ENCODE peak calls at places on chromosomes 6 and 20, in six cellular contexts. G, D, B, F, K and Q are unnamed samples.

GRCh38 chr6:31717499-31718222 is 2.5 kb downstream of the LY6G6D start:
- DNase-seq in G (peak), D (no peak), B (no peak), F (no peak), K (no peak), Q (no peak)

GRCh38 chr20:25065625-25066338 is 7.8 kb upstream of the ACSS1 start:
- DNase-seq in G (peak), D (no peak), B (peak), F (peak), K (peak), Q (no peak)

GRCh38 chr20:21529863-21530262 is 16.0 kb upstream of the NKX2-2 start:
- DNase-seq in G (no peak), D (no peak), B (no peak), F (no peak), K (no peak), Q (peak)

GRCh38 chr6:113875470-113875869 is 18.3 kb downstream of the MARCKS start:
- DNase-seq in G (no peak), D (no peak), B (no peak), F (no peak), K (no peak), Q (no peak)

GRCh38 chr20:23654722-23655121 is 17.0 kb upstream of the CST3 start:
- DNase-seq in G (no peak), D (no peak), B (no peak), F (no peak), K (no peak), Q (no peak)

GRCh38 chr6:26065952-26066380 is 21.3 kb upstream of the HFE start:
- DNase-seq in G (peak), D (no peak), B (peak), F (peak), K (peak), Q (no peak)

GRCh38 chr6:25292384-25292783 is 13.2 kb downstream of the CARMIL1 start:
- DNase-seq in G (no peak), D (no peak), B (no peak), F (no peak), K (no peak), Q (no peak)

GRCh38 chr6:109034439-109035041 is 60.1 kb downstream of the SESN1 start:
- DNase-seq in G (no peak), D (no peak), B (no peak), F (no peak), K (no peak), Q (no peak)

GRCh38 chr6:12637960-12638641 is 78.5 kb upstream of the PHACTR1 start:
- DNase-seq in G (peak), D (no peak), B (peak), F (peak), K (peak), Q (no peak)

GRCh38 chr6:73640179-73640750 is 13.5 kb downstream of the SLC17A5 start:
- DNase-seq in G (no peak), D (no peak), B (no peak), F (no peak), K (no peak), Q (no peak)

GRCh38 chr6:30573113-30573512 is 1.9 kb downstream of the ABCF1 start:
- DNase-seq in G (peak), D (no peak), B (no peak), F (no peak), K (no peak), Q (no peak)

GRCh38 chr20:43973231-43973630 is 58.6 kb downstream of the TOX2 start:
- DNase-seq in G (no peak), D (no peak), B (no peak), F (no peak), K (no peak), Q (no peak)
- TF ChIP-seq CTCF in G (no peak), D (no peak), B (no peak), F (no peak), K (no peak), Q (no peak)

DNA sequence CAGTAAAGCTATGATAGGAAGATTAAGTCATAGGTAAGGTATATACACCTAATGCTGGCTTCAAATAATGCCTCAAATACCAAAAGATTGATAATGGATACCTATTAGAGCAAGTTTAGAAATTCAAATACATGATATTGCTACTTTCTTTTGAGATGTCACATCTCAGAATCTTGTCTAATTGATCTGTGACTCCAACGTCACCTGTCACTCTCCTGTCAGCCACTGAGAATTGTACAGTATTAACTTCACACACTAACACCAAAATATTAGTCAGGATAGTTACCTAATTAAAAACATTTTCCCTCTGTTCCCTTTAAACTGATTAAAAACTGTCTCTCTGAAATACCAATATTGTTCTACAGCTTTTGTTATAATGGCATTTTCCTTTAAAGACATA is 575.5 kb upstream of the ID4 start:
- DNase-seq in G (no peak), D (no peak), B (no peak), F (no peak), K (no peak), Q (no peak)
- TF ChIP-seq CTCF in G (no peak), D (no peak), B (no peak), F (no peak), K (no peak), Q (no peak)

DNA sequence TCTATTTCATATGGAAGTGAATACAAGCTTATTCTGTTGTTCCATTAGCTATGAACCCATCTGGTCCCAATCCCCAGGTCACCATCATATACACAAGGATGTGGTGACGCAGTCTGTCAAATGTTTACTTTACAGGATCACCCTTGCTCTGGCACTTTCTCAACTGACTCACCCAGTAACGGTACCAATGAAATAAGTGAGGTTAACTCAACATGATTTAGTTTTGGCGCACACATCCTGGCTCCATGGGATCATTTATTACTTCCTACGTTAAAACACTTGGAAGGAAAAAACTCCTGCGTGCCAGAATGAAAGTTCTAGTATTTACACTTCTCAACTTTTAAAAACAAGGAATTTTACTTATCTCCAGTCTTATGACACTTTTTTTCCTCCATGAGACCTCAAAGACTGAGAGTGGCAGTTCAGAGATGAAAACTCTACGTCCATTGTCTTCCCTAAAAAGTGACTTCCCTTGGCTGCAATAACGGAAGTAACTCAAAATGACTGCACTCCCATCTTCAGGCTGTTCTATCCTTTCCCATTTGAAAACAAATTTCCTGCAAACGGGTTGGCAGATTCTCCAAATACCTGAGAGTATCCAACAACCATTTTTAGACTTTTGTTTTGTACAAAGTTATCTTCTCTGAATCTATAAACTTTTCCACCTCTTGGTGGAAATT is 15.9 kb downstream of the AGPAT4 start:
- DNase-seq in G (no peak), D (no peak), B (no peak), F (peak), K (no peak), Q (no peak)
- TF ChIP-seq CTCF in G (no peak), D (no peak), B (no peak), F (no peak), K (no peak), Q (no peak)

GRCh38 chr6:75243333-75244062 is at the start of gene COX7A2:
- DNase-seq in G (peak), D (peak), B (peak), F (peak), K (peak), Q (peak)
- TF ChIP-seq CTCF in G (no peak), D (no peak), B (no peak), F (no peak), K (no peak), Q (no peak)

GRCh38 chr20:43676368-43676767 is 9.5 kb downstream of the MYBL2 start:
- DNase-seq in G (no peak), D (no peak), B (no peak), F (no peak), K (no peak), Q (no peak)

GRCh38 chr20:43680976-43681375 is 14.1 kb downstream of the MYBL2 start:
- DNase-seq in G (no peak), D (no peak), B (no peak), F (no peak), K (no peak), Q (no peak)

GRCh38 chr20:43682446-43682845 is 15.5 kb downstream of the MYBL2 start:
- DNase-seq in G (no peak), D (no peak), B (no peak), F (no peak), K (no peak), Q (no peak)

GRCh38 chr20:43681991-43682410 is 15.1 kb downstream of the MYBL2 start:
- DNase-seq in G (no peak), D (no peak), B (no peak), F (no peak), K (peak), Q (no peak)

DNA sequence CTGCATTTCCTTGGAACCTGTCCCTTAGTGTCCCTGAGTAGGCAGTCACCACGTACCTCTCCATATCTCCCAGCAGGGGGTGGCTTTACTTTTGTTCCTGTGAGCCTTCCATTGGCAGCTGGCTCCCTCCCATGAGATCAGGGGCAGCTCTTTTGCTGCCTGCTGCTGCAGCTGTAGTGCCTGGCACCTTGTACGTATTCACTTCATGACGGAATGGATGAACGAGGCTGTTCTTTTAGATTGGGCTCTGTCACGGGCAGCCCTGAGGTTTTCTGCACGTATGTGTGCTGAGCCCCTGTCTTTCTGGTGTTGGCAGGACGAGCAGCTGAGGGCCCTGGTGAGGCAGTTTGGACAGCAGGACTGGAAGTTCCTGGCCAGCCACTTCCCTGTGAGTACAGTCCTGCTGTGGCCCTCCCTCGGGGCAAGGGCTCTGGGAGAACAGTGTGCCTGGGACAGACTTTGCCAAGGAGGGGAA is 14.6 kb downstream of the MYBL2 start:
- DNase-seq in G (no peak), D (no peak), B (no peak), F (no peak), K (peak), Q (no peak)
- TF ChIP-seq CTCF in G (no peak), D (no peak), B (no peak), F (no peak), K (peak), Q (no peak)